ENCODE peak calls at places on chromosomes 4 and X, in five cellular contexts. A, W, B, Q and L are unnamed samples.

GRCh38 chrX:80174925-80175574 is 160.5 kb downstream of the TBX22 start:
- DNase-seq in A (no peak), W (peak), B (no peak), Q (no peak), L (no peak)

GRCh38 chrX:115632455-115632854 is 71.5 kb downstream of the PLS3 start:
- DNase-seq in A (no peak), W (no peak), B (no peak), Q (no peak), L (no peak)

GRCh38 chrX:100870527-100870926 is 3.6 kb downstream of the NOX1 start:
- DNase-seq in A (no peak), W (no peak), B (no peak), Q (no peak), L (no peak)

GRCh38 chr4:36088542-36088941 is 155.8 kb downstream of the ARAP2 start:
- DNase-seq in A (no peak), W (no peak), B (no peak), Q (no peak), L (no peak)

GRCh38 chrX:37541991-37542390 is 29.5 kb upstream of the LANCL3 start:
- DNase-seq in A (no peak), W (no peak), B (no peak), Q (no peak), L (no peak)

GRCh38 chr4:125283702-125284279 is 31.0 kb upstream of the FAT4 start:
- DNase-seq in A (no peak), W (no peak), B (no peak), Q (no peak), L (peak)

GRCh38 chr4:76582817-76583087 is 147.7 kb downstream of the SHROOM3 start:
- DNase-seq in A (no peak), W (no peak), B (no peak), Q (no peak), L (no peak)

GRCh38 chr4:183959349-183959748 is 54.2 kb downstream of the STOX2 start:
- DNase-seq in A (no peak), W (no peak), B (no peak), Q (no peak), L (no peak)

GRCh38 chrX:110163488-110163887 is 154.4 kb downstream of the AMMECR1 start:
- DNase-seq in A (no peak), W (no peak), B (no peak), Q (no peak), L (no peak)

GRCh38 chr4:163121689-163122088 is 45.0 kb downstream of the NAF1 start:
- DNase-seq in A (no peak), W (no peak), B (no peak), Q (no peak), L (no peak)

GRCh38 chr4:98501383-98501782 is 157.0 kb downstream of the TSPAN5 start:
- DNase-seq in A (no peak), W (no peak), B (no peak), Q (no peak), L (no peak)

GRCh38 chr4:141389649-141390048 is 169.0 kb downstream of the ZNF330 start:
- DNase-seq in A (no peak), W (no peak), B (no peak), Q (no peak), L (no peak)

GRCh38 chrX:115592997-115593734 is 32.2 kb downstream of the PLS3 start:
- DNase-seq in A (no peak), W (no peak), B (no peak), Q (no peak), L (no peak)

GRCh38 chr4:122922877-122923511 is 597 bp upstream of the NUDT6 start:
- DNase-seq in A (peak), W (peak), B (peak), Q (peak), L (peak)

GRCh38 chr4:179447308-179447707 is 2005.1 kb upstream of the AGA start:
- DNase-seq in A (no peak), W (no peak), B (no peak), Q (no peak), L (no peak)

GRCh38 chrX:122878269-122878668 is 305.8 kb upstream of the GRIA3 start:
- DNase-seq in A (no peak), W (no peak), B (no peak), Q (no peak), L (no peak)

GRCh38 chr4:86587016-86587713 is 7.0 kb upstream of the PTPN13 start:
- DNase-seq in A (no peak), W (no peak), B (no peak), Q (no peak), L (no peak)

DNA sequence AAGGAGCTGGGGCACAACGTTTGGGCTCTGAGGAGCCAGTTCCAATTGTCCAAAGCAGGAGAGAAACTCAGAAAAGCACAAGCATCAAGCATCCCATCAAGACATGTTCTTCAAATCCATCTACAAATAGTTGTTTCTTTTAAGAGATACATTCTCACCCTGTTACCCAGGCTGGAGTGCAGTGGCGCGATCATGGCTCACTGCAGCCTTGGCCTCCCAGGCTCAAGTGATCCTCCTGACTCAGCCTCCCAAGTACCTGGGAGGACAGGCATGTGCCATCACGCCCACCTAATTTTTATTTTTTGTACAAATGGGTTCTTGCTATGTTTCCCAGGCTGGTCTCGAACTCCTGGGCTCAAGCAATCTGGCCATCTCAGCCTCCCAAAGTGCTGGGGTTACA is 18.1 kb downstream of the NELFA start:
- DNase-seq in A (no peak), W (no peak), B (no peak), Q (no peak), L (no peak)
- TF ChIP-seq CTCF in A (no peak), W (no peak), B (no peak), Q (no peak), L (no peak)

DNA sequence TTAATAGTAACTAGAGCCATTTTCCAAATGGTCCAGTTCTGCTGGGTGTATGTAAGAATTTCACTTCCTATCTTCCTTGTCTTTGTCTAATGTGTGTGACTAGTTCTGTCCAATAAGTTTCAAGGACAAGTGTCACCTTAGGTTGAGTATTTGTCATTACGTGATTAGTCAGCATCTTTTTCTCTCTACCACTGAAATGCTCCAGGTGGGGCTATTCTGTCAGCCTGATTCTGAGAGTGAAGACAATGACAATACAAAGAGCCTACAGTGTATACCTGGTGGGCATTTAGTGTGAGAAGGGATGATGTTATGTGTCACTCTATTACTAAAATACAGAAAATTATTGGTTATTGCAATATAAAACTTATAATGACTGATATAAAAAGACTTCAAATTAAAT is 876.3 kb downstream of the C4orf33 start:
- DNase-seq in A (no peak), W (no peak), B (no peak), Q (no peak), L (no peak)
- TF ChIP-seq CTCF in A (no peak), W (no peak), B (no peak), Q (no peak), L (no peak)

GRCh38 chrX:120769576-120770341 is 105.9 kb downstream of the CT47B1 start:
- DNase-seq in A (no peak), W (no peak), B (no peak), Q (peak), L (peak)
- TF ChIP-seq CTCF in A (no peak), W (peak), B (no peak), Q (no peak), L (no peak)

GRCh38 chrX:121256653-121257052 is 209.2 kb downstream of the GLUD2 start:
- DNase-seq in A (no peak), W (no peak), B (no peak), Q (no peak), L (no peak)

GRCh38 chrX:121258545-121258944 is 211.1 kb downstream of the GLUD2 start:
- DNase-seq in A (no peak), W (no peak), B (no peak), Q (no peak), L (no peak)

GRCh38 chrX:121259170-121259569 is 211.8 kb downstream of the GLUD2 start:
- DNase-seq in A (no peak), W (no peak), B (no peak), Q (no peak), L (no peak)

GRCh38 chrX:121254336-121254735 is 206.9 kb downstream of the GLUD2 start:
- DNase-seq in A (no peak), W (no peak), B (no peak), Q (no peak), L (no peak)
- TF ChIP-seq CTCF in A (no peak), W (peak), B (no peak), Q (no peak), L (no peak)